ENCODE peak calls at places on chromosome 16, in four cellular contexts. N is NCI-H1930; M is stimulated activated CD8-positive, alpha-beta memory T cell treated with anti-CD3 and anti-CD28 coated beads, Interleukin-4, amount 100 ng/mL, for 1 hour; X is GM10248. H is an unnamed sample.

GRCh38 chr16:2795714-2796143 is 2.5 kb upstream of the PRSS41 start:
- DNase-seq in N (no peak), M (no peak), X (no peak), H (no peak)

GRCh38 chr16:67979955-67980678 is at the start of gene DPEP3:
- DNase-seq in N (no peak), M (no peak), X (no peak), H (no peak)

GRCh38 chr16:57916735-57917450 is 54.0 kb downstream of the CNGB1 start:
- DNase-seq in N (no peak), M (no peak), X (no peak), H (no peak)

GRCh38 chr16:88469615-88470395 is 16.7 kb downstream of the ZFPM1 start:
- DNase-seq in N (no peak), M (no peak), X (peak; percentile 55), H (no peak)

GRCh38 chr16:86598607-86599318 is 20.4 kb downstream of the FOXL1 start:
- DNase-seq in N (no peak), M (no peak), X (no peak), H (no peak)

GRCh38 chr16:2529961-2530628 is 1.1 kb downstream of the CEMP1 start:
- DNase-seq in N (no peak), M (no peak), X (no peak), H (no peak)

GRCh38 chr16:27112093-27112811 is 45.5 kb downstream of the C16orf82 start:
- DNase-seq in N (no peak), M (no peak), X (no peak), H (no peak)

GRCh38 chr16:69328854-69329316 is 1.5 kb downstream of the PDF start:
- DNase-seq in N (no peak), M (no peak), X (no peak), H (no peak)

GRCh38 chr16:1630450-1631213 is 18.5 kb downstream of the CRAMP1 start:
- DNase-seq in N (no peak), M (no peak), X (no peak), H (no peak)

GRCh38 chr16:58026705-58027340 is 1.3 kb downstream of the MMP15 start:
- DNase-seq in N (peak; percentile 28), M (no peak), X (no peak), H (no peak)

GRCh38 chr16:81486555-81487061 is 42.0 kb downstream of the CMIP start:
- DNase-seq in N (no peak), M (no peak), X (no peak), H (no peak)

GRCh38 chr16:56862776-56863175 is 2.2 kb upstream of the SLC12A3 start:
- DNase-seq in N (no peak), M (no peak), X (no peak), H (no peak)

GRCh38 chr16:14307623-14308356 is 236.7 kb downstream of the MRTFB start:
- DNase-seq in N (no peak), M (no peak), X (no peak), H (peak; percentile 61)

GRCh38 chr16:49575352-49576172 is 202.0 kb downstream of the C16orf78 start:
- DNase-seq in N (no peak), M (no peak), X (peak; percentile 84), H (peak; percentile 22)

GRCh38 chr16:88381820-88382451 is 823 bp upstream of the ZNF469 start:
- DNase-seq in N (no peak), M (no peak), X (no peak), H (no peak)

GRCh38 chr16:78630102-78630501 is 530.6 kb downstream of the WWOX start:
- DNase-seq in N (no peak), M (no peak), X (no peak), H (no peak)

GRCh38 chr16:9481749-9482148 is 390.3 kb downstream of the HAPSTR1 start:
- DNase-seq in N (no peak), M (no peak), X (no peak), H (no peak)

GRCh38 chr16:10817963-10818941 is at the start of gene TVP23A:
- DNase-seq in N (peak; percentile 4), M (no peak), X (no peak), H (peak; percentile 10)

GRCh38 chr16:4521971-4522623 is 16.5 kb downstream of the CDIP1 start:
- DNase-seq in N (no peak), M (no peak), X (no peak), H (peak; percentile 86)

GRCh38 chr16:49496656-49497055 is 123.1 kb downstream of the C16orf78 start:
- DNase-seq in N (no peak), M (no peak), X (no peak), H (no peak)

GRCh38 chr16:24936151-24936550 is 79.0 kb downstream of the ARHGAP17 start:
- DNase-seq in N (no peak), M (no peak), X (no peak), H (no peak)

GRCh38 chr16:10608687-10609409 is 28.4 kb upstream of the EMP2 start:
- DNase-seq in N (no peak), M (no peak), X (no peak), H (no peak)

GRCh38 chr16:48152226-48152625 is 3.6 kb downstream of the ABCC12 start:
- DNase-seq in N (no peak), M (no peak), X (no peak), H (no peak)

GRCh38 chr16:64364894-64365293 is 757.0 kb downstream of the CDH11 start:
- DNase-seq in N (no peak), M (no peak), X (no peak), H (no peak)

GRCh38 chr16:68309798-68310197 is 948 bp downstream of the SLC7A6OS start:
- DNase-seq in N (no peak), M (no peak), X (no peak), H (no peak)

GRCh38 chr16:87789437-87790277 is 23.9 kb upstream of the KLHDC4 start:
- DNase-seq in N (no peak), M (no peak), X (no peak), H (no peak)

GRCh38 chr16:84044108-84044488 is 1.5 kb upstream of the SLC38A8 start:
- DNase-seq in N (no peak), M (no peak), X (no peak), H (no peak)

GRCh38 chr16:53147500-53148065 is 92.8 kb downstream of the CHD9 start:
- DNase-seq in N (no peak), M (no peak), X (no peak), H (no peak)

GRCh38 chr16:84795338-84796053 is 24.3 kb upstream of the CRISPLD2 start:
- DNase-seq in N (no peak), M (no peak), X (no peak), H (no peak)

GRCh38 chr16:85490971-85491771 is 122.0 kb upstream of the GSE1 start:
- DNase-seq in N (no peak), M (no peak), X (peak; percentile 79), H (no peak)

GRCh38 chr16:24977673-24978065 is 37.5 kb downstream of the ARHGAP17 start:
- DNase-seq in N (no peak), M (no peak), X (no peak), H (no peak)

GRCh38 chr16:65125322-65125721 is 3.5 kb upstream of the CDH11 start:
- DNase-seq in N (no peak), M (no peak), X (no peak), H (no peak)

GRCh38 chr16:87575027-87575804 is 27.1 kb upstream of the JPH3 start:
- DNase-seq in N (no peak), M (no peak), X (no peak), H (no peak)

GRCh38 chr16:88665148-88665547 is 2.3 kb upstream of the MVD start:
- DNase-seq in N (no peak), M (no peak), X (no peak), H (no peak)

GRCh38 chr16:87995644-87996043 is 44.4 kb downstream of the BANP start:
- DNase-seq in N (no peak), M (no peak), X (no peak), H (no peak)

GRCh38 chr16:87484487-87485331 is 8.1 kb downstream of the ZCCHC14 start:
- DNase-seq in N (no peak), M (no peak), X (no peak), H (no peak)

GRCh38 chr16:919658-920631 is 50.8 kb downstream of the LMF1 start:
- DNase-seq in N (no peak), M (no peak), X (no peak), H (no peak)